ENCODE peak calls at places on chromosomes 6 and 20, in ten cellular contexts. C is cardiac fibroblast, F is HFFc6, B is GM13977, G is PC-3, J is prostate gland, H is mucosa of descending colon, A is AG09319, L is Peyer's patch, O is MM.1S. E is an unnamed sample.
A peak's percentile ranks its signal among the peaks of the same experiment; 100 is the strongest.

GRCh38 chr20:48600470-48600945 is 227.3 kb downstream of the PREX1 start:
- DNase-seq in L (peak; percentile 29), C (no peak), F (no peak), J (no peak), G (no peak), B (no peak), H (no peak), O (no peak), A (no peak), E (no peak)

GRCh38 chr6:3518356-3518841 is 61.5 kb upstream of the SLC22A23 start:
- DNase-seq in C (peak; percentile 74), H (peak; percentile 61), B (no peak), L (peak; percentile 75), F (peak; percentile 93), G (peak; percentile 90), J (peak; percentile 53), O (no peak), A (peak; percentile 71), E (no peak)

GRCh38 chr20:63148696-63149095 is 67.2 kb downstream of the YTHDF1 start:
- DNase-seq in A (no peak), C (no peak), B (no peak), H (peak; percentile 12), L (no peak), G (no peak), O (no peak), F (no peak), J (no peak), E (no peak)

GRCh38 chr6:137013031-137013430 is 31.7 kb downstream of the IL20RA start:
- DNase-seq in C (no peak), J (no peak), G (peak; percentile 77), F (peak; percentile 46), L (no peak), O (no peak), H (no peak), B (no peak), A (no peak), E (no peak)

GRCh38 chr6:7673063-7673536 is 52.8 kb upstream of the BMP6 start:
- DNase-seq in G (peak; percentile 87), A (peak; percentile 51), F (no peak), L (peak; percentile 50), B (no peak), O (no peak), J (no peak), C (peak; percentile 70), H (peak; percentile 73), E (no peak)

GRCh38 chr6:132693478-132693877 is 20.4 kb downstream of the VNN1 start:
- DNase-seq in C (peak; percentile 82), H (no peak), L (peak; percentile 54), G (peak; percentile 63), B (no peak), F (no peak), J (peak; percentile 21), O (no peak), A (no peak), E (no peak)

GRCh38 chr20:21228511-21228910 is 74.6 kb upstream of the XRN2 start:
- DNase-seq in A (no peak), H (no peak), F (no peak), L (no peak), B (peak; percentile 48), G (no peak), O (no peak), C (no peak), J (no peak), E (peak; percentile 25)

GRCh38 chr6:155426408-155426945 is 29.2 kb downstream of the NOX3 start:
- DNase-seq in F (no peak), H (no peak), L (no peak), B (no peak), A (no peak), G (no peak), J (no peak), C (no peak), O (no peak), E (no peak)

GRCh38 chr6:15569035-15569995 is 93.5 kb downstream of the DTNBP1 start:
- DNase-seq in C (peak; percentile 12), J (no peak), H (no peak), F (no peak), A (no peak), O (no peak), G (no peak), B (no peak), L (no peak), E (no peak)

GRCh38 chr20:57888591-57888990 is 178.8 kb upstream of the PMEPA1 start:
- DNase-seq in C (no peak), G (no peak), J (no peak), H (no peak), B (no peak), F (no peak), L (no peak), A (no peak), O (no peak), E (no peak)

GRCh38 chr6:5036309-5036708 is 32.5 kb upstream of the RPP40 start:
- DNase-seq in C (peak; percentile 45), J (no peak), A (no peak), B (no peak), L (no peak), H (peak; percentile 52), O (peak; percentile 84), F (no peak), G (peak; percentile 17), E (no peak)

GRCh38 chr20:10924628-10925266 is 250.9 kb upstream of the JAG1 start:
- DNase-seq in J (no peak), H (no peak), F (peak; percentile 42), L (no peak), G (peak; percentile 84), O (no peak), B (no peak), A (peak; percentile 85), C (peak; percentile 61), E (no peak)

GRCh38 chr6:148608211-148608951 is 138.4 kb upstream of the UST start:
- DNase-seq in J (no peak), C (peak; percentile 27), H (no peak), G (peak; percentile 42), F (peak; percentile 17), B (no peak), O (no peak), A (no peak), L (no peak), E (no peak)

GRCh38 chr20:37436527-37436926 is 84.5 kb upstream of the NNAT start:
- DNase-seq in H (no peak), G (no peak), C (no peak), J (no peak), L (no peak), A (no peak), F (no peak), B (no peak), O (no peak), E (no peak)

GRCh38 chr6:113854531-113855499 is 2.3 kb upstream of the MARCKS start:
- DNase-seq in H (peak; percentile 88), O (peak; percentile 72), B (peak; percentile 88), A (peak; percentile 82), L (peak; percentile 90), G (peak; percentile 31), J (peak; percentile 71), C (peak; percentile 85), F (peak; percentile 65), E (no peak)
- TF ChIP-seq CTCF in H (no peak), O (peak; percentile 30), B (peak; percentile 37), A (peak; percentile 8), L (no peak), G (peak; percentile 30), J (no peak), C (no peak), F (peak; percentile 44), E (peak; percentile 26)

DNA sequence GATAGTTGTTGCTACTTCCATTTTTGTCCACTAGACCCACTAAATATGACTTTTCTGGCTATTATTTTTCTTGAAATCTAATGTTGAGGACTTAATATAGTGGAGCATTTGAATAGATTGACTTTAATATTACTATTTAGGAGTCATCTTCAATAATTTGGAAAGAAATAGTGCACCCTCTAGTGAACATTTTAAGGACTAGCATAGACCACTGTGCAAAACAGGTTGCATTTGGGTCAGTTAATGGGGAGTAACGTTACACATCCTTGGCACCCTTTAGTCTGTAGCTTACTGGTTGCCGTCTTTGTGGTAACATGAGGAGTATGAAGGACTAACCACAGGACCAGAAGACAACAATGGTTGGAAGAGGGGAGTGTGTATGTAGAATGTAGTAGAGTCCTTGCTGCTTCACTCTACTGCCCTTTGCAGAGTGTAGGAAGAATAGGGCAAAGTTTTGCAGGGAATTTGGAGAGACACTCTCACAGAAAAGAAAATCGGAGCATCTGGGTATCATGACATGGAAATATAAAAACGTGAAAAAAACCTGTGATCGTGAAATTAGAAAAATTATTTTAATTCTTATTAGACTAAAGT is 25.2 kb downstream of the RFPL4B start:
- DNase-seq in C (peak; percentile 53), H (no peak), O (peak; percentile 28), L (no peak), B (no peak), A (peak; percentile 27), F (peak; percentile 10), J (no peak), G (peak; percentile 55), E (no peak)
- TF ChIP-seq CTCF in C (peak; percentile 48), H (no peak), O (peak; percentile 41), L (no peak), B (peak; percentile 32), A (peak; percentile 62), F (peak; percentile 82), J (no peak), G (peak; percentile 69), E (peak; percentile 32)

DNA sequence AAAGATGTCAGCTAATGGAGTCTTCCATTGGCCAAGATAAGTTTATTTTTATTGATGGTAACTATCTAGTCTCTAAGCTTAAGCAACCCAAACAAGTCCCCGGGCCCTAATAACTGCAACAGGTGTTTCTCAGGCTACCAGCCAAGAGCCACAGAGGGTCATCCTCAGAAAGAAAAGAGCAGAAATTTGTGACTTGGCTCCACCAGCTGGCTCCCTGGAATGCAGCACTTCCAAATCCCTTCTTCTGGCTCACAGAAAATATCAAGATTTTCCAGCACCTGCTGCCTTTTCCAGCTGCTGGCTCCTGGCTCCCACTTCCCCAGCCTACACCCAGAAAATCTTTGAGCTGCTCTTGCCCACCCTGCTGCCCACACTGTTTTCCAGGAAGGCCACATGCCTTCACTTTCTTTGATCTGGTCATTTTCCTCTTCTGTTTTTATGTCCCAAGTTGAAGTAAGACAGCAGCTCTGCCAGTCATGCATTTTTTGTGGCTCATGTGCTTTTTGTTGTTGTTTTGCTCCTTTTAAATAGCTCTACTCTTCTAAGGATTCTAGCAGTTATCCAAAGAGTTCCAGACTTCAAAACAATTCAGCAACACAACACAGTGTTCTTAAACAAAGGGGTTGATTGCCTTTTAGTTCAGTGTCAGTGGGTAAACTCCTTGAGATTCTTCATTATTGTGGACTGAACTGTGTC is 151.0 kb upstream of the SMLR1 start:
- DNase-seq in H (no peak), J (no peak), G (no peak), F (peak; percentile 31), B (no peak), O (no peak), A (no peak), L (no peak), C (no peak), E (no peak)
- TF ChIP-seq CTCF in H (no peak), J (no peak), G (peak; percentile 34), F (no peak), B (no peak), O (no peak), A (no peak), L (no peak), C (no peak), E (no peak)

DNA sequence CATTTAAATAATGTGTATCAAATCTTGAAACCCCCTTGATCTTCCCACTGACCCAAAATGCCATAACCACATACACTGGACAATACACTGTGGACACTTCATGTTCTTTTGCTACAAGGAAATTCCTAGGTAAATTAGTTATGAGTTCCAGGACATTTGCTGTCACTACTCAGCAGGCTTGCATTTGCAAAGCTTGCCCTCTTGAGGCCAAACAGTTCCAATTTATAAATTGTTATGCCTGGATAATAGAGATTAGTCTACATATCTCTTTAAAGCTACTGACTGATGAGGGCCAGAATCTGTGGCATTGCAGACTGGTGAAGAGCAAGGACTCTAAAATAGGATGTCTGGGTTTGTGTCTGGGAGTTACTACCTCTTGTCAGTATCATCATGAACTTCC is 17.4 kb upstream of the RAB32 start:
- DNase-seq in L (no peak), J (no peak), O (no peak), F (peak; percentile 21), C (peak; percentile 38), H (no peak), B (no peak), G (no peak), A (no peak), E (no peak)
- TF ChIP-seq CTCF in L (no peak), J (no peak), O (no peak), F (peak; percentile 66), C (peak; percentile 39), H (no peak), B (no peak), G (peak; percentile 46), A (peak; percentile 43), E (no peak)